ENCODE peak calls at places on chromosomes 11 and 22, in ten cellular contexts. E is neural crest cell; X is nephron progenitor cell; K is HFF-Myc; O is CD8-positive, alpha-beta T cell; Z is NB4; A is heart left ventricle; G is choroid plexus epithelial cell; M is GM12865; H is AG04450. B is an unnamed sample.

GRCh38 chr22:41380993-41381328 is 781 bp upstream of the TEF start:
- DNase-seq in E (no peak), X (no peak), K (no peak), O (no peak), Z (no peak), A (no peak), G (peak), M (no peak), H (peak), B (peak)

GRCh38 chr11:1879941-1880720 is 11.6 kb downstream of the PRR33 start:
- DNase-seq in E (no peak), X (no peak), K (no peak), O (no peak), Z (peak), A (peak), G (peak), M (no peak), H (no peak), B (peak)

GRCh38 chr11:126172596-126173038 is 38.8 kb downstream of the RPUSD4 start:
- DNase-seq in E (no peak), X (no peak), K (no peak), O (no peak), Z (peak), A (no peak), G (no peak), M (no peak), H (peak), B (peak)

GRCh38 chr11:69360606-69361005 is 66.7 kb downstream of the MYEOV start:
- DNase-seq in E (no peak), X (no peak), K (no peak), O (no peak), Z (no peak), A (no peak), G (no peak), M (no peak), H (no peak), B (no peak)

GRCh38 chr11:57277845-57278720 is 41.0 kb upstream of the APLNR start:
- DNase-seq in E (peak), X (peak), K (peak), O (no peak), Z (peak), A (peak), G (peak), M (peak), H (peak), B (peak)

GRCh38 chr11:134656861-134657540 is 245.0 kb upstream of the B3GAT1 start:
- DNase-seq in E (no peak), X (no peak), K (no peak), O (no peak), Z (no peak), A (no peak), G (no peak), M (no peak), H (no peak), B (no peak)

GRCh38 chr11:69364901-69365300 is 70.9 kb downstream of the MYEOV start:
- DNase-seq in E (no peak), X (no peak), K (peak), O (no peak), Z (no peak), A (no peak), G (no peak), M (no peak), H (no peak), B (peak)

GRCh38 chr11:63829823-63830489 is 9.0 kb upstream of the MARK2 start:
- DNase-seq in E (peak), X (peak), K (peak), O (no peak), Z (peak), A (no peak), G (peak), M (peak), H (no peak), B (peak)

GRCh38 chr22:27482414-27482813 is 319.1 kb downstream of the MN1 start:
- DNase-seq in E (no peak), X (no peak), K (no peak), O (no peak), Z (no peak), A (no peak), G (peak), M (no peak), H (no peak), B (no peak)

GRCh38 chr11:2088746-2089535 is 50.2 kb downstream of the IGF2 start:
- DNase-seq in E (no peak), X (no peak), K (no peak), O (no peak), Z (peak), A (no peak), G (no peak), M (no peak), H (no peak), B (no peak)

GRCh38 chr11:112652786-112653390 is 308.3 kb upstream of the NCAM1 start:
- DNase-seq in E (no peak), X (no peak), K (no peak), O (no peak), Z (no peak), A (no peak), G (peak), M (no peak), H (no peak), B (peak)

GRCh38 chr22:19174106-19175025 is 4.2 kb downstream of the SLC25A1 start:
- DNase-seq in E (no peak), X (peak), K (peak), O (no peak), Z (peak), A (peak), G (peak), M (peak), H (no peak), B (peak)

GRCh38 chr22:38799265-38800002 is 5.5 kb upstream of the DNAL4 start:
- DNase-seq in E (no peak), X (no peak), K (peak), O (no peak), Z (no peak), A (no peak), G (no peak), M (no peak), H (no peak), B (peak)

GRCh38 chr11:17612221-17613188 is 65.4 kb downstream of the OTOG start:
- DNase-seq in E (no peak), X (no peak), K (no peak), O (no peak), Z (no peak), A (no peak), G (no peak), M (no peak), H (no peak), B (no peak)

GRCh38 chr11:86492370-86493030 is 117.8 kb downstream of the CCDC81 start:
- DNase-seq in E (no peak), X (no peak), K (no peak), O (no peak), Z (no peak), A (no peak), G (no peak), M (no peak), H (no peak), B (no peak)

GRCh38 chr22:41184679-41185078 is 20.4 kb upstream of the L3MBTL2 start:
- DNase-seq in E (no peak), X (no peak), K (no peak), O (no peak), Z (no peak), A (no peak), G (no peak), M (no peak), H (no peak), B (no peak)

GRCh38 chr22:26432619-26433311 is 3.7 kb downstream of the ASPHD2 start:
- DNase-seq in E (no peak), X (no peak), K (no peak), O (no peak), Z (peak), A (no peak), G (no peak), M (peak), H (no peak), B (no peak)

GRCh38 chr22:44630826-44631225 is 71.2 kb upstream of the PRR5 start:
- DNase-seq in E (no peak), X (no peak), K (no peak), O (no peak), Z (no peak), A (no peak), G (no peak), M (no peak), H (no peak), B (no peak)

GRCh38 chr11:12531020-12531419 is 143.2 kb upstream of the TEAD1 start:
- DNase-seq in E (no peak), X (no peak), K (no peak), O (no peak), Z (no peak), A (no peak), G (no peak), M (no peak), H (no peak), B (no peak)

GRCh38 chr11:95156916-95157568 is 67.4 kb downstream of the ENDOD1 start:
- DNase-seq in E (no peak), X (no peak), K (no peak), O (no peak), Z (no peak), A (peak), G (no peak), M (no peak), H (no peak), B (no peak)

GRCh38 chr22:19776433-19777031 is 16.0 kb downstream of the TBX1 start:
- DNase-seq in E (no peak), X (no peak), K (no peak), O (no peak), Z (peak), A (no peak), G (no peak), M (no peak), H (no peak), B (no peak)

GRCh38 chr22:43345761-43346261 is 2.6 kb upstream of the SCUBE1 start:
- DNase-seq in E (no peak), X (no peak), K (no peak), O (no peak), Z (peak), A (no peak), G (no peak), M (peak), H (no peak), B (no peak)

GRCh38 chr11:62399172-62399867 is 19.5 kb upstream of the SCGB1A1 start:
- DNase-seq in E (no peak), X (no peak), K (no peak), O (no peak), Z (no peak), A (no peak), G (peak), M (no peak), H (no peak), B (no peak)

GRCh38 chr11:44351898-44352498 is 42.1 kb upstream of the ALX4 start:
- DNase-seq in E (no peak), X (no peak), K (no peak), O (no peak), Z (peak), A (no peak), G (peak), M (no peak), H (no peak), B (peak)

GRCh38 chr22:43142881-43143562 is at the start of gene MCAT:
- DNase-seq in E (peak), X (peak), K (no peak), O (peak), Z (peak), A (peak), G (peak), M (peak), H (peak), B (peak)

GRCh38 chr11:85307381-85307780 is 319.8 kb downstream of the DLG2 start:
- DNase-seq in E (no peak), X (no peak), K (no peak), O (no peak), Z (no peak), A (no peak), G (no peak), M (no peak), H (no peak), B (peak)

GRCh38 chr22:50121202-50121740 is 31.5 kb downstream of the MOV10L1 start:
- DNase-seq in E (no peak), X (no peak), K (no peak), O (no peak), Z (no peak), A (no peak), G (no peak), M (no peak), H (no peak), B (no peak)

GRCh38 chr11:119700536-119701346 is 28.3 kb downstream of the NECTIN1 start:
- DNase-seq in E (no peak), X (no peak), K (no peak), O (no peak), Z (peak), A (no peak), G (no peak), M (no peak), H (no peak), B (peak)

GRCh38 chr11:110131386-110132123 is 38.4 kb downstream of the ZC3H12C start:
- DNase-seq in E (no peak), X (no peak), K (no peak), O (no peak), Z (no peak), A (no peak), G (no peak), M (no peak), H (no peak), B (no peak)

GRCh38 chr22:33932997-33933396 is 12.7 kb upstream of the LARGE1 start:
- DNase-seq in E (no peak), X (no peak), K (no peak), O (no peak), Z (no peak), A (no peak), G (no peak), M (peak), H (no peak), B (no peak)

GRCh38 chr22:17057959-17058814 is 26.6 kb upstream of the IL17RA start:
- DNase-seq in E (peak), X (peak), K (peak), O (peak), Z (peak), A (peak), G (peak), M (peak), H (peak), B (peak)

GRCh38 chr11:116294630-116295029 is 478.2 kb downstream of the BUD13 start:
- DNase-seq in E (no peak), X (no peak), K (no peak), O (no peak), Z (no peak), A (no peak), G (peak), M (no peak), H (no peak), B (no peak)

GRCh38 chr11:65791719-65792213 is 4.9 kb downstream of the OVOL1 start:
- DNase-seq in E (no peak), X (no peak), K (peak), O (no peak), Z (no peak), A (no peak), G (no peak), M (peak), H (no peak), B (no peak)

GRCh38 chr11:97815667-97816066 is 1205.1 kb upstream of the CNTN5 start:
- DNase-seq in E (no peak), X (no peak), K (no peak), O (no peak), Z (no peak), A (no peak), G (peak), M (no peak), H (no peak), B (no peak)

GRCh38 chr11:2711161-2711560 is 11.4 kb upstream of the KCNQ1OT1 start:
- DNase-seq in E (no peak), X (no peak), K (no peak), O (no peak), Z (peak), A (no peak), G (no peak), M (no peak), H (no peak), B (no peak)

GRCh38 chr11:117809236-117810055 is 12.4 kb upstream of the DSCAML1 start:
- DNase-seq in E (peak), X (peak), K (no peak), O (no peak), Z (peak), A (peak), G (peak), M (peak), H (no peak), B (peak)

GRCh38 chr11:95795627-95796308 is 5.5 kb downstream of the CEP57 start:
- DNase-seq in E (no peak), X (no peak), K (no peak), O (no peak), Z (no peak), A (no peak), G (no peak), M (no peak), H (no peak), B (no peak)

GRCh38 chr11:124674168-124674517 is 439 bp downstream of the SPA17 start:
- DNase-seq in E (no peak), X (no peak), K (no peak), O (no peak), Z (no peak), A (no peak), G (no peak), M (no peak), H (no peak), B (no peak)

GRCh38 chr22:30920407-30920806 is 48.2 kb downstream of the MORC2 start:
- DNase-seq in E (peak), X (peak), K (peak), O (peak), Z (peak), A (peak), G (peak), M (peak), H (peak), B (peak)

GRCh38 chr11:130459521-130459920 is 11.1 kb downstream of the ADAMTS15 start:
- DNase-seq in E (no peak), X (no peak), K (no peak), O (no peak), Z (no peak), A (no peak), G (no peak), M (no peak), H (no peak), B (no peak)
- TF ChIP-seq CTCF in E (no peak), X (no peak), K (no peak), O (no peak), Z (no peak), A (no peak), G (no peak), M (no peak), H (no peak), B (no peak)

DNA sequence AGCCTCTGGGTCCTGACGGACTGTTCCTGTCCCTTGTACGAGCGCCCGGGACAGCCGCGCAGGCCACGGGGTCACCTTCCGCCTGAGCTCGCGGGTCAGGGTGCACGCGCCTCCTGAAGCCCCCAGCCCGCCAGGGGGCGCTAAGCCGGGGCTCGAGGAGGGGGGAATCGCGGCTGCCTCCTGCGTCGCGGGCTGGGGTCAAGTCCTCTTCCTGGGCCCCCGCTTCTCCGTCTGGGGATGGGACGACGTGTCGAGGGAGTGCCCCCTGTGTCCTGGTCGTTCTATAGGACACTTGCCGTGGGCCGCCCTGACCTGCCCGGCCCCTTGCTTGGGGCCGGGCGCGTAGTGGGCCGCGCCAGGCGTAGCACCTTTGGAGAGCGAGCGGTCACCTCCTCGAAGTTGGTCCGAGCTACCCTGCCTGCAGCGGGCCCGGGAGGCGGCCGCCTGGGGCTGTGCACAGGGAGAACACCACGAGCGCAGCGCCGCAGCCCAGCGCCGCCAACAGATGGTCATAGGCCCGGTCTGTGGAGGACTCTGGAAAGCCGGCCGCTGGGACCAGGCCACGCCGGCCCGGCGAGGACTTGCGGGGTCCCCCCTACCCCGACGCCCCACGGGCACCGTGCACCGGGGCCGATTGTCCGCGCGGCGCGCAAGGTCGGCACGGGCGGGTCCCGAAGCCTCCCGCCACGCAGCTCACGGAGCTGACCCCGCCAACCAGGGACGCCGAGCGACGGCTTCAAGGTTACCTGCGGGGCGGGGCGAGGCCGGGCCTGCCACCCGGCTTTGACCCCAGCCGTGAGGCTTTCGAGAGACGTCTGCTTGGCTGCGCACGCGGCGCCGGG is 2.7 kb upstream of the WNT11 start:
- DNase-seq in E (peak), X (peak), K (no peak), O (peak), Z (peak), A (peak), G (peak), M (peak), H (no peak), B (peak)
- TF ChIP-seq CTCF in E (peak), X (peak), K (peak), O (peak), Z (peak), A (peak), G (peak), M (peak), H (peak), B (peak)

GRCh38 chr11:49499117-49499516 is 290.7 kb upstream of the FOLH1 start:
- DNase-seq in E (no peak), X (no peak), K (no peak), O (no peak), Z (no peak), A (no peak), G (no peak), M (no peak), H (no peak), B (no peak)
- TF ChIP-seq CTCF in E (no peak), X (no peak), K (no peak), O (no peak), Z (no peak), A (no peak), G (no peak), M (no peak), H (no peak), B (no peak)

DNA sequence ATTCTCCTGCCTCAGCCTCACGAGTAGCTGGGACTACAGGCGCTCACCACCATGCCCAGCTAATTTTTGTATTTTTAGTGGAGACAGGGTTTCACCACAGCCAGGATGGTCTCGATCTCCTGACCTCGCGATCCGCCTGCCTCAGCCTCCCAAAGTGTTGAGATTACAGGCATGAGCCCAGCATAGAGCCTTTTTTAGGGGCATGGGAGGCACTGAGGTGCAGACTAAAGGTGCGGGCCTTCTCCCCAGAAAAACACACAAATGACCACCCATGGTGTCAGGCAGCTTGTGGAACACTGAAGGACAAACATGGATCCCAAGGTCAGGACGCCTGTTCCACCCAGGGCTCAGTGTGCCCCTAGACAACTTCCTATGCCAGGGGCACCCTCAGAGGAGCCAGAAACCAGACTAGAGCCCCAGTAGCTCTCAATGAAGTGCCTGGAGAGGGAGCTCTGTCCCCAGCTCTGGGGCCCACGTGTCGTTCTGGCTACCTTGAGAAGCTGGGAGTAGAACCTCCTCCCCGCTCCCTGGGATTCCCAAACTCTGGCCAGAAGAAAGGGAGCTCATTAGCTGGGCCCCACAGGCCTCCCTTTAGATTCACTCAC is 21.2 kb upstream of the CD5 start:
- DNase-seq in E (no peak), X (no peak), K (no peak), O (no peak), Z (no peak), A (no peak), G (no peak), M (no peak), H (no peak), B (no peak)
- TF ChIP-seq CTCF in E (no peak), X (no peak), K (no peak), O (no peak), Z (no peak), A (no peak), G (no peak), M (no peak), H (no peak), B (no peak)

GRCh38 chr11:36454991-36455611 is 55.0 kb downstream of the TRAF6 start:
- DNase-seq in E (peak), X (peak), K (no peak), O (no peak), Z (peak), A (no peak), G (peak), M (no peak), H (no peak), B (no peak)

GRCh38 chr11:36453678-36454077 is 56.4 kb downstream of the TRAF6 start:
- DNase-seq in E (no peak), X (no peak), K (no peak), O (no peak), Z (peak), A (no peak), G (peak), M (peak), H (no peak), B (peak)

GRCh38 chr11:36454551-36454950 is 55.5 kb downstream of the TRAF6 start:
- DNase-seq in E (no peak), X (no peak), K (no peak), O (no peak), Z (no peak), A (no peak), G (no peak), M (no peak), H (no peak), B (no peak)

GRCh38 chr11:36456136-36456535 is 53.9 kb downstream of the TRAF6 start:
- DNase-seq in E (no peak), X (no peak), K (no peak), O (no peak), Z (no peak), A (no peak), G (peak), M (no peak), H (no peak), B (peak)

GRCh38 chr11:36455658-36456111 is 54.4 kb downstream of the TRAF6 start:
- DNase-seq in E (peak), X (peak), K (peak), O (no peak), Z (peak), A (peak), G (peak), M (no peak), H (peak), B (peak)
- TF ChIP-seq CTCF in E (no peak), X (no peak), K (no peak), O (no peak), Z (no peak), A (no peak), G (peak), M (no peak), H (no peak), B (no peak)

B was measured in fibroblast of mammary gland.